ENCODE peak calls at places on chromosomes 1 and 21, in four cellular contexts. W is GM12891, T is K562, A is GM12878. Q is an unnamed sample.

GRCh38 chr1:5551274-5551966 is 440.8 kb downstream of the NPHP4 start:
- DNase-seq in A (no peak), W (no peak), T (peak; percentile 18), Q (no peak)

GRCh38 chr1:218330043-218330623 is 15.0 kb upstream of the TGFB2 start:
- DNase-seq in W (no peak), T (peak; percentile 40), A (no peak), Q (no peak)

GRCh38 chr1:245698116-245698515 is 543.3 kb downstream of the KIF26B start:
- DNase-seq in W (no peak), A (no peak), T (no peak), Q (no peak)

GRCh38 chr1:243979396-243979795 is 71.7 kb upstream of the ZBTB18 start:
- DNase-seq in T (no peak), W (no peak), A (no peak), Q (no peak)

GRCh38 chr1:8941906-8942305 is 3.8 kb upstream of the CA6 start:
- DNase-seq in T (no peak), A (no peak), W (no peak), Q (no peak)

GRCh38 chr1:157136133-157136532 is 2.1 kb downstream of the ETV3 start:
- DNase-seq in T (no peak), A (no peak), W (no peak), Q (no peak)

GRCh38 chr1:68594851-68595250 is 98.0 kb upstream of the DEPDC1 start:
- DNase-seq in W (no peak), A (no peak), T (no peak), Q (no peak)

GRCh38 chr1:172980971-172981370 is 69.8 kb downstream of the TNFSF18 start:
- DNase-seq in T (no peak), W (no peak), A (no peak), Q (no peak)

GRCh38 chr1:80646053-80646452 is 1154.7 kb upstream of the ADGRL2 start:
- DNase-seq in A (no peak), W (no peak), T (no peak), Q (no peak)

GRCh38 chr21:42735061-42735460 is 81.6 kb downstream of the PDE9A start:
- DNase-seq in A (no peak), T (no peak), W (no peak), Q (no peak)

GRCh38 chr1:8809342-8809736 is 8.1 kb downstream of the RERE start:
- DNase-seq in T (no peak), A (no peak), W (no peak), Q (no peak)

GRCh38 chr1:169890761-169891538 is 2.7 kb downstream of the SCYL3 start:
- DNase-seq in A (peak; percentile 51), W (no peak), T (no peak), Q (no peak)

GRCh38 chr1:100543640-100544039 is 5.7 kb downstream of the GPR88 start:
- DNase-seq in T (peak; percentile 58), W (no peak), A (no peak), Q (no peak)

GRCh38 chr1:171828794-171829193 is 12.5 kb upstream of the DNM3 start:
- DNase-seq in T (no peak), A (no peak), W (no peak), Q (no peak)

GRCh38 chr1:232905324-232906034 is 44.9 kb upstream of the NTPCR start:
- DNase-seq in A (no peak), W (no peak), T (peak; percentile 4), Q (no peak)

GRCh38 chr1:38064232-38064903 is 17.8 kb upstream of the POU3F1 start:
- DNase-seq in A (no peak), W (no peak), T (peak; percentile 78), Q (no peak)

GRCh38 chr1:26945138-26945537 is 15.1 kb downstream of the KDF1 start:
- DNase-seq in T (no peak), W (no peak), A (no peak), Q (no peak)

GRCh38 chr1:25914074-25914995 is 8.1 kb upstream of the STMN1 start:
- DNase-seq in A (no peak), W (no peak), T (no peak), Q (no peak)

GRCh38 chr1:63322944-63323865 is 838 bp downstream of the FOXD3 start:
- DNase-seq in W (no peak), A (no peak), T (peak; percentile 43), Q (peak; percentile 41)

GRCh38 chr1:7664147-7664892 is 106.8 kb upstream of the VAMP3 start:
- DNase-seq in A (no peak), W (no peak), T (no peak), Q (no peak)

GRCh38 chr1:235558783-235559182 is 54.5 kb upstream of the B3GALNT2 start:
- DNase-seq in T (no peak), W (no peak), A (no peak), Q (no peak)

GRCh38 chr1:59814180-59814900 is 409 bp upstream of the HOOK1 start:
- DNase-seq in A (peak; percentile 94), W (peak; percentile 68), T (no peak), Q (no peak)

GRCh38 chr1:203229471-203230178 is at the start of gene CHIT1:
- DNase-seq in W (no peak), T (no peak), A (no peak), Q (no peak)

GRCh38 chr1:888297-888696 is 35.4 kb upstream of the SAMD11 start:
- DNase-seq in W (no peak), A (no peak), T (no peak), Q (no peak)

GRCh38 chr1:31705080-31705866 is 1.5 kb upstream of the COL16A1 start:
- DNase-seq in W (peak; percentile 84), T (peak; percentile 88), A (no peak), Q (no peak)

GRCh38 chr21:45169001-45169400 is 94.6 kb downstream of the ADARB1 start:
- DNase-seq in T (no peak), A (no peak), W (no peak), Q (no peak)

GRCh38 chr1:17617787-17618557 is 78.5 kb downstream of the ARHGEF10L start:
- DNase-seq in T (no peak), A (no peak), W (no peak), Q (no peak)

GRCh38 chr1:172637522-172637921 is 21.4 kb upstream of the FASLG start:
- DNase-seq in T (peak; percentile 79), W (no peak), A (no peak), Q (no peak)

GRCh38 chr1:147785794-147786506 is 25.5 kb upstream of the GJA5 start:
- DNase-seq in A (no peak), T (no peak), W (no peak), Q (no peak)

GRCh38 chr1:153728305-153729066 is 636 bp downstream of the INTS3 start:
- DNase-seq in T (peak; percentile 37), A (no peak), W (no peak), Q (peak; percentile 52)

GRCh38 chr1:24018611-24019580 is 38.8 kb upstream of the SRSF10 start:
- DNase-seq in T (peak; percentile 82), A (no peak), W (no peak), Q (no peak)

DNA sequence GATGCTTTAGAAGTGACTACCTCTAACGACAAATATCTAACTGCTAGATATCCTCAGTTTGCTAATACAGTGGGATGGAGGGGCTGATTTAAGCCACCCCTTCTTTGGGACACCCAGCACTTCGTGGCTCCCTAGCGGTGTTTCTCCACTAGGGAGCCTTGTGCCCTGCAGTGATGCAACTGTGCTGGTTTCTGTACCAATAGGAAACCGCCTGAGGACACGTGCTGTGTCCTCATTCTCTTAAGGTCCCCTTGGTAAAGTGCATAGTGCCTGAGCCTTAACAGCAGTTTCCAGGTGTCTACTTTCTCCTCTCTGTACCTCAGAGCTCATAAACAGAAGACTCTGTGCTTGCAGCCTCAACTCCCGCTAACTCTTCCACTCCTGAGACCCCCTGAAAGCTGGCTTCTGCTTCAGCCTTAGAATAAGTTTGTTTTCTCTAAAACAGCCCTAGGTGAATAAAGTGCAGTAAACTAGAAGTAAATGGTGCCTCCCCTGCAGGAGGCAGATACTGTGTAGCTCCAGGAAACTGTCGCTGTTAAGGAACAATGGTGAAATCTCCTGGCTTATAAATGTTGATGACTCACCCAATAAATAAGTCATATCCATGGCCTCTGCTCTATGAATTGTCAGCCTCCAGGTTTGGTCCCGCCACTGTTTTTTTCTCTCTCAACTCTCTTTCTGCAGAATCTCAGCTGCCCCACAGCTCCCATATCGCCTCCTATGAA is 130.4 kb downstream of the AK5 start:
- DNase-seq in W (no peak), A (no peak), T (no peak), Q (peak; percentile 76)
- TF ChIP-seq SPI1 in W (no peak), A (no peak), T (no peak), Q (no peak)

GRCh38 chr21:41371698-41372030 is 9.8 kb downstream of the MX2 start:
- DNase-seq in A (no peak), T (no peak), W (no peak), Q (no peak)
- TF ChIP-seq SPI1 in A (no peak), T (no peak), W (no peak), Q (no peak)

DNA sequence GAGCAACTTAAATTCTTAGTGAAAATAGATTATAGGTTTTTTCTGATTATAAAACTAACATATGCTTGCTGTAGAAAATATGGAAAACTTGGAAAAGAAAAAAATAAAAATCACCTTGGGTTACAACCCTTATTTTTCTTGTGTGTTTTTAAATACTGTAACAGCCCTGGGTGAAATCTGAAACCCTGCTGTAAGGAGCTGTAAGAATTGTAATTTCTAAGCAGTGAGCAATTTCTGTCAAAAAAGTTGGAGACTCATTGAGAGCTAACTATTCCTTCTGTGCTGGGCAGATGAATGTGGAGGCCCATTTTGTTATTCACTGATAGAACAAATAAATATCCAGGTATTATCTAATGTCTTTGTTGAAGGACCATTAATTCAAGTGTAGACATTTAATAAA is 42.6 kb downstream of the ADCY10 start:
- DNase-seq in T (no peak), A (no peak), W (no peak), Q (no peak)
- TF ChIP-seq SPI1 in T (no peak), A (no peak), W (no peak), Q (no peak)

GRCh38 chr1:96598416-96599168 is 123.0 kb upstream of the PTBP2 start:
- DNase-seq in A (no peak), T (no peak), W (no peak), Q (no peak)
- TF ChIP-seq SPI1 in A (no peak), T (no peak), W (no peak), Q (no peak)

GRCh38 chr1:98315309-98315708 is 346.2 kb upstream of the SNX7 start:
- DNase-seq in T (no peak), A (no peak), W (no peak), Q (no peak)
- TF ChIP-seq SPI1 in T (no peak), A (no peak), W (no peak), Q (no peak)